ENCODE peak calls at places on chromosome 11, in seven cellular contexts. O, G, B, W, A, J and V are unnamed samples.

GRCh38 chr11:44565746-44566558 is 489 bp downstream of the CD82 start:
- DNase-seq in A (no peak), G (no peak), J (no peak), B (no peak), W (no peak), O (no peak), V (peak)

GRCh38 chr11:70312401-70313357 is 42.2 kb downstream of the PPFIA1 start:
- DNase-seq in J (no peak), A (no peak), W (no peak), B (no peak), G (no peak), O (no peak), V (no peak)

GRCh38 chr11:27718346-27718852 is 18.1 kb upstream of the BDNF start:
- DNase-seq in G (no peak), O (no peak), J (no peak), W (no peak), A (no peak), B (no peak), V (no peak)

GRCh38 chr11:33835143-33835878 is 56.6 kb downstream of the LMO2 start:
- DNase-seq in J (no peak), W (no peak), B (no peak), G (no peak), A (no peak), O (no peak), V (peak)

GRCh38 chr11:87726511-87726910 is 448.7 kb downstream of the RAB38 start:
- DNase-seq in J (no peak), O (no peak), B (no peak), A (no peak), W (no peak), G (no peak), V (no peak)

GRCh38 chr11:130909650-130910049 is 6.6 kb downstream of the SNX19 start:
- DNase-seq in O (no peak), W (no peak), G (no peak), A (no peak), J (no peak), B (no peak), V (no peak)

GRCh38 chr11:126585388-126586302 is 230.2 kb downstream of the ST3GAL4 start:
- DNase-seq in G (no peak), J (peak), O (peak), W (no peak), B (peak), A (no peak), V (no peak)

GRCh38 chr11:39724404-39724803 is 1735.0 kb downstream of the LRRC4C start:
- DNase-seq in B (no peak), G (no peak), W (no peak), O (no peak), A (no peak), J (no peak), V (no peak)

GRCh38 chr11:95923730-95924413 is at the start of gene MTMR2:
- DNase-seq in G (peak), W (peak), O (peak), A (peak), B (peak), J (peak), V (peak)

GRCh38 chr11:117473692-117474091 is 146.0 kb downstream of the CEP164 start:
- DNase-seq in O (no peak), A (no peak), W (no peak), J (no peak), B (no peak), G (no peak), V (peak)

GRCh38 chr11:65492637-65493366 is 6.0 kb upstream of the MALAT1 start:
- DNase-seq in J (peak), B (peak), G (peak), A (peak), W (no peak), O (peak), V (peak)

GRCh38 chr11:41786087-41786486 is 326.6 kb upstream of the LRRC4C start:
- DNase-seq in A (no peak), J (no peak), G (no peak), B (no peak), O (no peak), W (no peak), V (peak)

GRCh38 chr11:58968251-58968711 is 29.0 kb downstream of the GLYATL1 start:
- DNase-seq in A (no peak), B (no peak), J (no peak), W (no peak), G (no peak), O (no peak), V (no peak)

GRCh38 chr11:13776134-13776815 is 107.8 kb downstream of the FAR1 start:
- DNase-seq in J (no peak), O (no peak), A (no peak), B (no peak), G (no peak), W (no peak), V (peak)

GRCh38 chr11:75499423-75500305 is 26.1 kb downstream of the GDPD5 start:
- DNase-seq in A (no peak), B (peak), W (no peak), G (no peak), J (peak), O (no peak), V (no peak)

GRCh38 chr11:35180311-35181233 is 41.6 kb downstream of the CD44 start:
- DNase-seq in G (no peak), W (no peak), O (no peak), J (no peak), B (no peak), A (no peak), V (no peak)

GRCh38 chr11:94988748-94989147 is 15.2 kb downstream of the KDM4D start:
- DNase-seq in G (no peak), A (no peak), B (no peak), W (no peak), J (no peak), O (no peak), V (no peak)

GRCh38 chr11:45580399-45580798 is 85.0 kb downstream of the CHST1 start:
- DNase-seq in G (no peak), J (no peak), B (no peak), A (no peak), O (no peak), W (no peak), V (peak)